ENCODE peak calls at places on chromosomes 11 and 22, in five cellular contexts. One of them, this sample, is unnamed.

GRCh38 chr22:23815781-23816551 is 22.8 kb downstream of the DERL3 start:
- DNase-seq in lower lobe of right lung: peak; percentile 3
- DNase-seq in BJ: no peak
- DNase-seq in type B pancreatic cell: no peak
- DNase-seq in heart right ventricle: peak; percentile 66
- DNase-seq in this sample: no peak

GRCh38 chr11:3797329-3798090 is at the start of gene NUP98:
- DNase-seq in BJ: peak; percentile 100
- DNase-seq in lower lobe of right lung: peak; percentile 100
- DNase-seq in type B pancreatic cell: peak; percentile 100
- DNase-seq in heart right ventricle: peak; percentile 100
- DNase-seq in this sample: peak; percentile 99

GRCh38 chr11:48066881-48067800 is 86.8 kb downstream of the PTPRJ start:
- DNase-seq in lower lobe of right lung: no peak
- DNase-seq in type B pancreatic cell: no peak
- DNase-seq in BJ: no peak
- DNase-seq in heart right ventricle: no peak
- DNase-seq in this sample: no peak

GRCh38 chr11:94254214-94254613 is 50.2 kb upstream of the IZUMO1R start:
- DNase-seq in heart right ventricle: no peak
- DNase-seq in type B pancreatic cell: no peak
- DNase-seq in BJ: no peak
- DNase-seq in lower lobe of right lung: no peak
- DNase-seq in this sample: no peak

GRCh38 chr11:125568970-125569912 is at the start of gene EI24:
- DNase-seq in heart right ventricle: peak; percentile 93
- DNase-seq in lower lobe of right lung: peak; percentile 95
- DNase-seq in type B pancreatic cell: peak; percentile 95
- DNase-seq in BJ: peak; percentile 50
- DNase-seq in this sample: peak; percentile 57

GRCh38 chr11:1131033-1131911 is 26.5 kb upstream of the MUC5AC start:
- DNase-seq in heart right ventricle: no peak
- DNase-seq in BJ: no peak
- DNase-seq in lower lobe of right lung: no peak
- DNase-seq in type B pancreatic cell: no peak
- DNase-seq in this sample: no peak

GRCh38 chr11:119520966-119521365 is 98.0 kb upstream of the THY1 start:
- DNase-seq in lower lobe of right lung: no peak
- DNase-seq in type B pancreatic cell: no peak
- DNase-seq in heart right ventricle: no peak
- DNase-seq in BJ: no peak
- DNase-seq in this sample: no peak

GRCh38 chr22:39068033-39068785 is 8.9 kb upstream of the APOBEC3G start:
- DNase-seq in type B pancreatic cell: no peak
- DNase-seq in heart right ventricle: no peak
- DNase-seq in BJ: no peak
- DNase-seq in lower lobe of right lung: no peak
- DNase-seq in this sample: no peak

GRCh38 chr11:48051217-48051848 is 71.0 kb downstream of the PTPRJ start:
- DNase-seq in heart right ventricle: no peak
- DNase-seq in type B pancreatic cell: no peak
- DNase-seq in BJ: no peak
- DNase-seq in lower lobe of right lung: no peak
- DNase-seq in this sample: no peak

GRCh38 chr11:88402192-88402715 is 64.7 kb upstream of the CTSC start:
- DNase-seq in BJ: peak; percentile 91
- DNase-seq in heart right ventricle: no peak
- DNase-seq in lower lobe of right lung: no peak
- DNase-seq in type B pancreatic cell: no peak
- DNase-seq in this sample: no peak

GRCh38 chr11:71130106-71130505 is 122.3 kb downstream of the SHANK2 start:
- DNase-seq in lower lobe of right lung: no peak
- DNase-seq in BJ: no peak
- DNase-seq in heart right ventricle: no peak
- DNase-seq in type B pancreatic cell: no peak
- DNase-seq in this sample: no peak

GRCh38 chr11:47587733-47588326 is 1.4 kb downstream of the FAM180B start:
- DNase-seq in BJ: no peak
- DNase-seq in type B pancreatic cell: no peak
- DNase-seq in heart right ventricle: peak; percentile 37
- DNase-seq in lower lobe of right lung: peak; percentile 87
- DNase-seq in this sample: no peak

GRCh38 chr11:41895106-41895505 is 435.7 kb upstream of the LRRC4C start:
- DNase-seq in type B pancreatic cell: no peak
- DNase-seq in lower lobe of right lung: no peak
- DNase-seq in heart right ventricle: no peak
- DNase-seq in BJ: no peak
- DNase-seq in this sample: no peak

GRCh38 chr11:86101941-86102407 is 33.1 kb upstream of the PICALM start:
- DNase-seq in heart right ventricle: no peak
- DNase-seq in type B pancreatic cell: no peak
- DNase-seq in lower lobe of right lung: no peak
- DNase-seq in BJ: no peak
- DNase-seq in this sample: no peak

GRCh38 chr11:12359761-12360160 is 17.6 kb upstream of the PARVA start:
- DNase-seq in BJ: no peak
- DNase-seq in lower lobe of right lung: no peak
- DNase-seq in type B pancreatic cell: no peak
- DNase-seq in heart right ventricle: no peak
- DNase-seq in this sample: no peak

GRCh38 chr11:34790620-34791019 is 125.6 kb downstream of the APIP start:
- DNase-seq in heart right ventricle: no peak
- DNase-seq in BJ: no peak
- DNase-seq in type B pancreatic cell: no peak
- DNase-seq in lower lobe of right lung: no peak
- DNase-seq in this sample: no peak
- TF ChIP-seq CTCF in heart right ventricle: no peak
- TF ChIP-seq CTCF in BJ: peak; percentile 8
- TF ChIP-seq CTCF in type B pancreatic cell: peak; percentile 21
- TF ChIP-seq CTCF in lower lobe of right lung: no peak
- TF ChIP-seq CTCF in this sample: no peak

DNA sequence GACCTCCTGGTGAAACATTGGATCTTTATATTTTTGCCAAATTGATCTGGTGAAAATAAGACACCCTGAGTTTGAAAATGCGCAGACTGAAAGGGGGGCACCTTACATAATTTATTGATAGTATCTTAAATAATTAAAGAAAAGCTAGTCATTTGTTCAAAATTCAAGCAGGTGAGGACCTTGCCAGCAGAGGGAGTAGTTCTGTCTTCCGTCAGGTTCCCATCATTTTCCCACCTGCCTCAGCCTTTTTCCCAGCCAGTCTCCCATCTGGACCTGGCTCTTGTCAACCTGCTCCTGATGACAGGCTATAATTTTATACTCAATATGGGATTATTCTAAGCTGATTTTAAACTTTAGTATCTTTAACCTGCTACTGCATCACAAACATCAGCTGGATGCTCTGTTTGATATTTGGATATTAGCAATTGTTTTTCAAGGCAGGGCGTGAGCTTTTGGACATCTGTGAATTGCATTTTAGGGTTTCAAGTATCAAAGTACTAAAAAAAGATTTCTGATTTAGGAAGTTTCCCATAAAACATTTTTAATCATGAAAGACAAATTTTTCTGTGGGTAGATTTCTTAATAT is 132.0 kb downstream of the ELP4 start:
- DNase-seq in type B pancreatic cell: no peak
- DNase-seq in lower lobe of right lung: no peak
- DNase-seq in heart right ventricle: peak; percentile 4
- DNase-seq in BJ: no peak
- DNase-seq in this sample: no peak
- TF ChIP-seq CTCF in type B pancreatic cell: peak; percentile 86
- TF ChIP-seq CTCF in lower lobe of right lung: peak; percentile 47
- TF ChIP-seq CTCF in heart right ventricle: peak; percentile 59
- TF ChIP-seq CTCF in BJ: peak; percentile 60
- TF ChIP-seq CTCF in this sample: no peak

GRCh38 chr22:25668437-25668836 is 73.6 kb upstream of the MYO18B start:
- DNase-seq in lower lobe of right lung: no peak
- DNase-seq in BJ: no peak
- DNase-seq in type B pancreatic cell: no peak
- DNase-seq in heart right ventricle: no peak
- DNase-seq in this sample: no peak

GRCh38 chr22:25661067-25661466 is 80.9 kb upstream of the MYO18B start:
- DNase-seq in type B pancreatic cell: no peak
- DNase-seq in lower lobe of right lung: no peak
- DNase-seq in heart right ventricle: no peak
- DNase-seq in BJ: no peak
- DNase-seq in this sample: no peak

GRCh38 chr22:25663654-25664053 is 78.3 kb upstream of the MYO18B start:
- DNase-seq in type B pancreatic cell: no peak
- DNase-seq in lower lobe of right lung: no peak
- DNase-seq in heart right ventricle: no peak
- DNase-seq in BJ: no peak
- DNase-seq in this sample: no peak

DNA sequence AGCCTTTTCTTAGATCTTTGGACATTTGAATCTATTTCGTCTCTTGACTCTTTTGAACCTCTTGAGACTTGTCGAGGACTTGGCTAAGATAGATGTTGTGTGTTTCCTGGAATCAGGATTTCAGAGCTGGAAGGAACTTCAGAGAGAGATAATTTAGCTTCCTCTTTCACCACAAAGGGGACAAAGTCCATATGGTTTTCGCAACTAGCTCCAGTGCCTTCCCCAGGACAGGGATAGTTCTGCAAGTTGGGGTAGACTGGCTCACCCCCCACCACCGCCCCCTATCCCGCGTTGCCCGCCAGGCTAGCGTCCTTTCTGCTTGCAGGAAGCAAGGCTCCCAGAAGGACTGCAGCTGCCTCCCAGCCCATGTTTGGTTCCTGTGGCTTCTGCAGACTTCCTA is 75.7 kb upstream of the MYO18B start:
- DNase-seq in BJ: no peak
- DNase-seq in type B pancreatic cell: no peak
- DNase-seq in lower lobe of right lung: peak; percentile 60
- DNase-seq in heart right ventricle: peak; percentile 63
- DNase-seq in this sample: no peak
- TF ChIP-seq CTCF in BJ: no peak
- TF ChIP-seq CTCF in type B pancreatic cell: no peak
- TF ChIP-seq CTCF in lower lobe of right lung: no peak
- TF ChIP-seq CTCF in heart right ventricle: no peak
- TF ChIP-seq CTCF in this sample: no peak

DNA sequence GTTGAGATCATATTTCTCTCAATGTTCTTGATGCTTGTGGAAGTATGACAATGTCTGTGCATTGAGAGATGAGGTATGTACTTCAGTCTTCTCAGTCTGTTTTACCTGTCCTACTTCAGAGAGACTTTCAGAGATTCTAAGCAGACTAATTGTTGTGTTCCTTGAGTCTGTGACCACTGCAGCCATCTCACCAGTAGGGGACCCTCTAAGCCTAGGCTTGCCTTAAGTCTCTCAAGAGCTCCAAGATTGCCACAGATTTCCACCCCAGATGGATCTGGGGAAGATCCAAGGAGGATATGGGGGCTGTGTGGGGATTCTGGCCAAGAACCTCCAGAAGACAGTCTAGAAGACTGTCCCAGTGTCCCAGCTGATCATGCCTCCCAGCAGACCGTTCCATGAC is 179.9 kb upstream of the PLET1 start:
- DNase-seq in lower lobe of right lung: no peak
- DNase-seq in heart right ventricle: no peak
- DNase-seq in BJ: no peak
- DNase-seq in type B pancreatic cell: no peak
- DNase-seq in this sample: no peak
- TF ChIP-seq CTCF in lower lobe of right lung: no peak
- TF ChIP-seq CTCF in heart right ventricle: no peak
- TF ChIP-seq CTCF in BJ: peak; percentile 16
- TF ChIP-seq CTCF in type B pancreatic cell: peak; percentile 46
- TF ChIP-seq CTCF in this sample: no peak

DNA sequence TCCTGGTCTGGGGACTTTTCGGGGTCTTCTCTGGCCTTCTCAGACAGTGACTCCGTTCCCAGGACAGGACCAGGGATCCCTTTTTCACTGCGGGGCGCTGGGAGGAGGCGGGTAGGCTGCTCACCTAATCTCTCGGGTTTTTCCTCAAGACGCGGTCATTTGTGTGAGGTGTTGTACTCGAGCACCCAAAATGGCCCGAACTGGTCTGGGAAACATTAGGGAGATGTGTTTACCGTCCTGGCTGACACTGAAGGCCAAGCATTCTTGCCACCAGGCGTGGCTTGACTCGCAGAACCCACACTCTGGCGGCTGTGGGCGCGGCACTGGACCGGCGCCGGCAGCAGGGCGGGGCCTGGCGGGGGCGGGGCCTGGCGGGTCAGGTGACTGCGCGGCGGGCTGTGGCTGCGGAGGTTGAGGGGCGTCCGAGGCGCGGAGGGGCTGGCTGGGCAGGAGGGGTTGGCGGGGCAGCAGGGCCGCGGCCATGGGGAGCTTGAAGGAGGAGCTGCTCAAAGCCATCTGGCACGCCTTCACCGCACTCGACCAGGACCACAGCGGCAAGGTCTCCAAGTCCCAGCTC is at the start of gene SWAP70:
- DNase-seq in lower lobe of right lung: peak; percentile 95
- DNase-seq in type B pancreatic cell: peak; percentile 94
- DNase-seq in heart right ventricle: peak; percentile 89
- DNase-seq in BJ: peak; percentile 51
- DNase-seq in this sample: peak; percentile 77
- TF ChIP-seq CTCF in lower lobe of right lung: peak; percentile 40
- TF ChIP-seq CTCF in type B pancreatic cell: peak; percentile 72
- TF ChIP-seq CTCF in heart right ventricle: peak; percentile 35
- TF ChIP-seq CTCF in BJ: peak; percentile 64
- TF ChIP-seq CTCF in this sample: no peak

GRCh38 chr11:66268953-66269906 is 791 bp downstream of the RAB1B start:
- DNase-seq in type B pancreatic cell: no peak
- DNase-seq in heart right ventricle: no peak
- DNase-seq in lower lobe of right lung: no peak
- DNase-seq in BJ: no peak
- DNase-seq in this sample: no peak
- TF ChIP-seq CTCF in type B pancreatic cell: peak; percentile 50
- TF ChIP-seq CTCF in heart right ventricle: no peak
- TF ChIP-seq CTCF in lower lobe of right lung: no peak
- TF ChIP-seq CTCF in BJ: peak; percentile 51
- TF ChIP-seq CTCF in this sample: no peak

GRCh38 chr11:75374646-75375045 is 23.2 kb upstream of the ARRB1 start:
- DNase-seq in heart right ventricle: no peak
- DNase-seq in BJ: no peak
- DNase-seq in type B pancreatic cell: no peak
- DNase-seq in lower lobe of right lung: no peak
- DNase-seq in this sample: no peak

GRCh38 chr11:75380245-75380644 is 19.1 kb upstream of the RPS3 start:
- DNase-seq in lower lobe of right lung: no peak
- DNase-seq in BJ: no peak
- DNase-seq in type B pancreatic cell: no peak
- DNase-seq in heart right ventricle: no peak
- DNase-seq in this sample: no peak

GRCh38 chr11:75371930-75372876 is 20.7 kb upstream of the ARRB1 start:
- DNase-seq in lower lobe of right lung: no peak
- DNase-seq in BJ: no peak
- DNase-seq in heart right ventricle: no peak
- DNase-seq in type B pancreatic cell: no peak
- DNase-seq in this sample: no peak

GRCh38 chr11:75375626-75376025 is 23.7 kb upstream of the RPS3 start:
- DNase-seq in type B pancreatic cell: no peak
- DNase-seq in BJ: no peak
- DNase-seq in heart right ventricle: no peak
- DNase-seq in lower lobe of right lung: no peak
- DNase-seq in this sample: no peak

DNA sequence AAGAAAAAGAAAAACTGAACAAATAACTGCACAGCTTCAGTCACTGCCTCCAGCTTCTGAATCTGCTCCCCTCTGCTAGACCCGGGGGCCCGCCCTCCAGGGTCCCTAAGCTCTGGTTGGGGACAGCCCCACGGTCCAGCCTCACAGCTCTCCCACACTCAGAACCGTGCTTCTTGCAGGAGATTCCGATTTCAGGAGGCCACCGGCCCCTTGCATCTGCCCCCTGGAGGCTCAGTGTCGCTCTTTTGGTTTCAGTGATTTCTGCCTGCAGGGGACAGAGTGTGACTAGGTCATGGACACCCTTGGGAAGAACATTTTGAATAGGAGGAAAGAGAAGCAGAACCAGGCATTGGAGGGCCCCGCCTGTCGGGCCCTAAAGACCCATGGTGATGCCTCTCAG is 23.1 kb upstream of the RPS3 start:
- DNase-seq in heart right ventricle: no peak
- DNase-seq in BJ: no peak
- DNase-seq in lower lobe of right lung: no peak
- DNase-seq in type B pancreatic cell: no peak
- DNase-seq in this sample: no peak
- TF ChIP-seq CTCF in heart right ventricle: no peak
- TF ChIP-seq CTCF in BJ: peak; percentile 16
- TF ChIP-seq CTCF in lower lobe of right lung: no peak
- TF ChIP-seq CTCF in type B pancreatic cell: no peak
- TF ChIP-seq CTCF in this sample: no peak